ENCODE peak calls at places on chromosomes 2 and 18, in five cellular contexts. One of them, this sample, is unnamed.

GRCh38 chr18:23661735-23662308 is 889 bp downstream of the ANKRD29 start:
- DNase-seq in K562: no peak
- DNase-seq in GM12878: no peak
- DNase-seq in SK-N-SH: no peak
- DNase-seq in H1: no peak
- DNase-seq in this sample: no peak

GRCh38 chr2:128646091-128646490 is 327.4 kb upstream of the HS6ST1 start:
- DNase-seq in K562: no peak
- DNase-seq in GM12878: no peak
- DNase-seq in SK-N-SH: no peak
- DNase-seq in H1: peak
- DNase-seq in this sample: no peak

GRCh38 chr18:3209859-3210569 is 9.8 kb downstream of the MYOM1 start:
- DNase-seq in K562: no peak
- DNase-seq in GM12878: peak
- DNase-seq in SK-N-SH: no peak
- DNase-seq in H1: no peak
- DNase-seq in this sample: no peak

GRCh38 chr2:20062615-20063545 is 11.5 kb upstream of the LAPTM4A start:
- DNase-seq in K562: no peak
- DNase-seq in GM12878: no peak
- DNase-seq in SK-N-SH: no peak
- DNase-seq in H1: no peak
- DNase-seq in this sample: no peak

GRCh38 chr2:99555410-99555809 is 65.6 kb upstream of the REV1 start:
- DNase-seq in K562: no peak
- DNase-seq in GM12878: no peak
- DNase-seq in SK-N-SH: no peak
- DNase-seq in H1: no peak
- DNase-seq in this sample: no peak

GRCh38 chr2:217948897-217949296 is 53.9 kb downstream of the TNS1 start:
- DNase-seq in K562: no peak
- DNase-seq in GM12878: no peak
- DNase-seq in SK-N-SH: no peak
- DNase-seq in H1: no peak
- DNase-seq in this sample: no peak

GRCh38 chr2:51084750-51085149 is 52.8 kb upstream of the NRXN1 start:
- DNase-seq in K562: no peak
- DNase-seq in GM12878: no peak
- DNase-seq in SK-N-SH: no peak
- DNase-seq in H1: no peak
- DNase-seq in this sample: no peak

GRCh38 chr2:224077773-224078507 is 38.9 kb upstream of the SERPINE2 start:
- DNase-seq in K562: no peak
- DNase-seq in GM12878: no peak
- DNase-seq in SK-N-SH: no peak
- DNase-seq in H1: no peak
- DNase-seq in this sample: no peak

GRCh38 chr2:100359576-100359975 is 37.3 kb upstream of the LONRF2 start:
- DNase-seq in K562: no peak
- DNase-seq in GM12878: no peak
- DNase-seq in SK-N-SH: no peak
- DNase-seq in H1: no peak
- DNase-seq in this sample: no peak

GRCh38 chr2:29443086-29443485 is 327.9 kb downstream of the CLIP4 start:
- DNase-seq in K562: no peak
- DNase-seq in GM12878: no peak
- DNase-seq in SK-N-SH: no peak
- DNase-seq in H1: no peak
- DNase-seq in this sample: no peak

GRCh38 chr2:39642054-39642742 is 23.5 kb upstream of the TMEM178A start:
- DNase-seq in K562: no peak
- DNase-seq in GM12878: no peak
- DNase-seq in SK-N-SH: no peak
- DNase-seq in H1: no peak
- DNase-seq in this sample: no peak

GRCh38 chr2:71831208-71831577 is 316.5 kb downstream of the CYP26B1 start:
- DNase-seq in K562: no peak
- DNase-seq in GM12878: no peak
- DNase-seq in SK-N-SH: no peak
- DNase-seq in H1: no peak
- DNase-seq in this sample: no peak

GRCh38 chr2:231527955-231528635 is 2.1 kb downstream of the NMUR1 start:
- DNase-seq in K562: no peak
- DNase-seq in GM12878: no peak
- DNase-seq in SK-N-SH: no peak
- DNase-seq in H1: no peak
- DNase-seq in this sample: no peak

GRCh38 chr2:120064664-120065063 is 51.8 kb downstream of the EPB41L5 start:
- DNase-seq in K562: no peak
- DNase-seq in GM12878: no peak
- DNase-seq in SK-N-SH: no peak
- DNase-seq in H1: no peak
- DNase-seq in this sample: no peak

GRCh38 chr2:108616731-108617161 is 82.5 kb downstream of the LIMS1 start:
- DNase-seq in K562: no peak
- DNase-seq in GM12878: no peak
- DNase-seq in SK-N-SH: no peak
- DNase-seq in H1: no peak
- DNase-seq in this sample: no peak

GRCh38 chr2:233079473-233079877 is 19.3 kb downstream of the INPP5D start:
- DNase-seq in K562: no peak
- DNase-seq in GM12878: peak
- DNase-seq in SK-N-SH: no peak
- DNase-seq in H1: no peak
- DNase-seq in this sample: no peak

GRCh38 chr18:27278131-27278530 is 93.0 kb upstream of the CHST9 start:
- DNase-seq in K562: no peak
- DNase-seq in GM12878: no peak
- DNase-seq in SK-N-SH: no peak
- DNase-seq in H1: no peak
- DNase-seq in this sample: no peak

GRCh38 chr2:55609193-55609794 is 8.1 kb downstream of the PPP4R3B start:
- DNase-seq in K562: no peak
- DNase-seq in GM12878: no peak
- DNase-seq in SK-N-SH: no peak
- DNase-seq in H1: no peak
- DNase-seq in this sample: no peak

GRCh38 chr2:14451312-14451711 is 181.2 kb upstream of the LRATD1 start:
- DNase-seq in K562: no peak
- DNase-seq in GM12878: no peak
- DNase-seq in SK-N-SH: no peak
- DNase-seq in H1: no peak
- DNase-seq in this sample: no peak

GRCh38 chr2:75292826-75293225 is 93.5 kb upstream of the TACR1 start:
- DNase-seq in K562: no peak
- DNase-seq in GM12878: no peak
- DNase-seq in SK-N-SH: no peak
- DNase-seq in H1: no peak
- DNase-seq in this sample: no peak

GRCh38 chr2:141038341-141038740 is 1092.5 kb downstream of the LRP1B start:
- DNase-seq in K562: no peak
- DNase-seq in GM12878: no peak
- DNase-seq in SK-N-SH: no peak
- DNase-seq in H1: no peak
- DNase-seq in this sample: no peak

GRCh38 chr18:78420116-78420515 is 559.5 kb upstream of the SALL3 start:
- DNase-seq in K562: no peak
- DNase-seq in GM12878: no peak
- DNase-seq in SK-N-SH: no peak
- DNase-seq in H1: no peak
- DNase-seq in this sample: no peak

GRCh38 chr2:47488870-47489584 is 86.1 kb downstream of the MSH2 start:
- DNase-seq in K562: no peak
- DNase-seq in GM12878: no peak
- DNase-seq in SK-N-SH: no peak
- DNase-seq in H1: no peak
- DNase-seq in this sample: no peak

GRCh38 chr2:5696741-5697521 is 4.7 kb downstream of the SOX11 start:
- DNase-seq in K562: no peak
- DNase-seq in GM12878: no peak
- DNase-seq in SK-N-SH: peak
- DNase-seq in H1: peak
- DNase-seq in this sample: no peak

GRCh38 chr2:96913398-96914202 is 43.7 kb upstream of the SEMA4C start:
- DNase-seq in K562: no peak
- DNase-seq in GM12878: no peak
- DNase-seq in SK-N-SH: no peak
- DNase-seq in H1: no peak
- DNase-seq in this sample: no peak

GRCh38 chr2:191954446-191954845 is 107.6 kb upstream of the CAVIN2 start:
- DNase-seq in K562: no peak
- DNase-seq in GM12878: no peak
- DNase-seq in SK-N-SH: no peak
- DNase-seq in H1: no peak
- DNase-seq in this sample: no peak

GRCh38 chr2:221431477-221431876 is 140.6 kb downstream of the EPHA4 start:
- DNase-seq in K562: no peak
- DNase-seq in GM12878: no peak
- DNase-seq in SK-N-SH: no peak
- DNase-seq in H1: no peak
- DNase-seq in this sample: no peak

GRCh38 chr2:86195055-86195807 is at the start of gene IMMT:
- DNase-seq in K562: peak
- DNase-seq in GM12878: peak
- DNase-seq in SK-N-SH: peak
- DNase-seq in H1: peak
- DNase-seq in this sample: peak

GRCh38 chr2:5839563-5839962 is 147.4 kb downstream of the SOX11 start:
- DNase-seq in K562: no peak
- DNase-seq in GM12878: no peak
- DNase-seq in SK-N-SH: peak
- DNase-seq in H1: no peak
- DNase-seq in this sample: no peak

GRCh38 chr2:72932045-72932444 is 14.7 kb downstream of the EMX1 start:
- DNase-seq in K562: no peak
- DNase-seq in GM12878: no peak
- DNase-seq in SK-N-SH: no peak
- DNase-seq in H1: no peak
- DNase-seq in this sample: no peak

GRCh38 chr2:101734511-101735165 is 37.1 kb downstream of the MAP4K4 start:
- DNase-seq in K562: no peak
- DNase-seq in GM12878: no peak
- DNase-seq in SK-N-SH: no peak
- DNase-seq in H1: no peak
- DNase-seq in this sample: no peak

GRCh38 chr2:143732931-143733330 is 603.7 kb downstream of the ARHGAP15 start:
- DNase-seq in K562: no peak
- DNase-seq in GM12878: no peak
- DNase-seq in SK-N-SH: no peak
- DNase-seq in H1: no peak
- DNase-seq in this sample: no peak

DNA sequence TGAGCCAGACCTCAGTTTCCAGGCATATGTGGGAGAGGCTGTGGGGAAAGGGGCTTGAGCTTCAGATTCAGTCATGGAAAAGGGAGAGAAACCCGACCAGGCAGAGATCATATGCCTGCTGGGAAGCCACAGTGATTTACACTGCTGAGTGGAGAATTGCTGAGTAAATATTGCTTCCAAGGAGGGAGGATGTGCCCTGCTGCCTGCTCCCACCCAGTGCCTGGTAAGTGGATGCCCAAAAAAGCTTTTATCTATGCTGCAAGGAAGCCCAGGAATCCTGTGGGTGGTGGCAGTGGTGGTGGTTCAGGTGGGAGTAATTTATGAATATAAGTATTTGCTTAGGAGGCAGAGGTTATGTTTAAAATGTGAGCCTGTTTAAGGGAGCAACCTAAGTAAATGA is 39.5 kb downstream of the INO80C start:
- DNase-seq in K562: no peak
- DNase-seq in GM12878: no peak
- DNase-seq in SK-N-SH: no peak
- DNase-seq in H1: no peak
- DNase-seq in this sample: no peak
- TF ChIP-seq TAF1 in K562: no peak
- TF ChIP-seq TAF1 in GM12878: no peak
- TF ChIP-seq TAF1 in SK-N-SH: no peak
- TF ChIP-seq TAF1 in H1: no peak
- TF ChIP-seq TAF1 in this sample: no peak

DNA sequence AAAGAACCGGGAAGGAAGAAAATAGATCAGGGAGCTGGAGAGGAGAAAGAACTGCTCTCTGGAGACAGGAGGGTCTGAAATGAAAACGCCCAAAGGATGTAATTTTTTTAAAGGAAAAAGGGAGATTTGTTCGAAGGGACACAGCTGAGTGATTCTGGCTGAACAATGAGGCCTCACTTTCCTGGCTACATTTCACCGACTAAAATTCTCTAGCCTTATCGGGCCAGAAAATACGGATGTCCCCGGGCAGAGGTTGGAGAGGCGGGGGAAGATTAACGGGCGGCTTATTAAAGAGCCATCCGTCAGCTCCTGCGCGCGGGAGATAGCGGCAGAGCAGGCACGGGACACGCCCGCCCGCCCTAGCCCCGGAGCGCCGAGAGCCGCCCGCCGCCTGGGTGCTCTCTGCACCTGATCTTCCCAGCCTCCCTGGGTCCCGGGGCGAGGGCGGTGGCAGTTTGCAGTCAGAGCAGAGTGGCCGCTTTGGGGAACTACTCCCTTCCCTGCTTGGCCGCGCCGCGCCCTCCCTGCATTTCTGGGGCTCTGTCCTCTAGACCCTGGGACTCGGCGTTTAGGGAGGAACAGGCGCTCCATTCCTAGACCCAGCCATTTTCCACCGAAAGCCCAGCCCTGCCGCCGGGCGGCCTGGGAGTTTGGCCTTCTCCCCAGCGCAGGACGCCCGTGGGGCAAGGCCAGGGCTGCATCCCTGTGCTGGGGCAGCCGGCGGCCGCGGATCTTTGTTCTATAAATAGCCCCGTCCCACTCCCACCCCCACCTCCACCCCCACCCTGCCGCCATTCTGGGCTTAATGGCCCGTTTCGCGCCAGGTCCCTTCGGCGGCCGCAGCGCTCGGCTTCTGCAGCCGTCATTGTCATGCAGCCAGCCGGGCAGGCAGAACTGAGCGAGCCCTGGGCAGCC is 6.5 kb downstream of the GAD1 start:
- DNase-seq in K562: peak
- DNase-seq in GM12878: no peak
- DNase-seq in SK-N-SH: peak
- DNase-seq in H1: peak
- DNase-seq in this sample: no peak
- TF ChIP-seq TAF1 in K562: no peak
- TF ChIP-seq TAF1 in GM12878: no peak
- TF ChIP-seq TAF1 in SK-N-SH: no peak
- TF ChIP-seq TAF1 in H1: peak
- TF ChIP-seq TAF1 in this sample: no peak

GRCh38 chr2:415986-416610 is 128.2 kb upstream of the ALKAL2 start:
- DNase-seq in K562: no peak
- DNase-seq in GM12878: no peak
- DNase-seq in SK-N-SH: no peak
- DNase-seq in H1: peak
- DNase-seq in this sample: no peak
- TF ChIP-seq TAF1 in K562: no peak
- TF ChIP-seq TAF1 in GM12878: no peak
- TF ChIP-seq TAF1 in SK-N-SH: no peak
- TF ChIP-seq TAF1 in H1: no peak
- TF ChIP-seq TAF1 in this sample: no peak

GRCh38 chr2:158935617-158936016 is 32.8 kb upstream of the TANC1 start:
- DNase-seq in K562: no peak
- DNase-seq in GM12878: no peak
- DNase-seq in SK-N-SH: no peak
- DNase-seq in H1: no peak
- DNase-seq in this sample: no peak
- TF ChIP-seq TAF1 in K562: no peak
- TF ChIP-seq TAF1 in GM12878: no peak
- TF ChIP-seq TAF1 in SK-N-SH: no peak
- TF ChIP-seq TAF1 in H1: no peak
- TF ChIP-seq TAF1 in this sample: no peak